ENCODE peak calls at places on chromosome 7, in eight cellular contexts. One of them, this sample, is unnamed.

GRCh38 chr7:107450970-107451369 is 18.9 kb upstream of the GPR22 start:
- DNase-seq in Calu3: no peak
- DNase-seq in stimulated activated CD4-positive, alpha-beta T cell treated with anti-CD3 and anti-CD28 coated beads, Interleukin-1b, Interleukin-23, amount 100 ng/mL, for 24 hours: no peak
- DNase-seq in lung: no peak
- DNase-seq in activated CD4-positive, alpha-beta T cell treated with anti-CD3 and anti-CD28 coated beads, Interleukin-2, amount 50 U/mL, for 4 hours: no peak
- DNase-seq in substantia nigra: no peak
- DNase-seq in heart right ventricle: no peak
- DNase-seq in stimulated activated CD8-positive, alpha-beta memory T cell treated with anti-CD3 and anti-CD28 coated beads, Interleukin-4, amount 100 ng/mL, for 24 hours: no peak
- DNase-seq in this sample: no peak

GRCh38 chr7:85262891-85263290 is 76.0 kb upstream of the SEMA3D start:
- DNase-seq in stimulated activated CD8-positive, alpha-beta memory T cell treated with anti-CD3 and anti-CD28 coated beads, Interleukin-4, amount 100 ng/mL, for 24 hours: no peak
- DNase-seq in stimulated activated CD4-positive, alpha-beta T cell treated with anti-CD3 and anti-CD28 coated beads, Interleukin-1b, Interleukin-23, amount 100 ng/mL, for 24 hours: no peak
- DNase-seq in activated CD4-positive, alpha-beta T cell treated with anti-CD3 and anti-CD28 coated beads, Interleukin-2, amount 50 U/mL, for 4 hours: no peak
- DNase-seq in lung: no peak
- DNase-seq in Calu3: no peak
- DNase-seq in substantia nigra: no peak
- DNase-seq in heart right ventricle: no peak
- DNase-seq in this sample: no peak

GRCh38 chr7:6023974-6024435 is 7.2 kb upstream of the ANKRD61 start:
- DNase-seq in heart right ventricle: no peak
- DNase-seq in substantia nigra: no peak
- DNase-seq in lung: no peak
- DNase-seq in stimulated activated CD8-positive, alpha-beta memory T cell treated with anti-CD3 and anti-CD28 coated beads, Interleukin-4, amount 100 ng/mL, for 24 hours: no peak
- DNase-seq in activated CD4-positive, alpha-beta T cell treated with anti-CD3 and anti-CD28 coated beads, Interleukin-2, amount 50 U/mL, for 4 hours: no peak
- DNase-seq in Calu3: no peak
- DNase-seq in stimulated activated CD4-positive, alpha-beta T cell treated with anti-CD3 and anti-CD28 coated beads, Interleukin-1b, Interleukin-23, amount 100 ng/mL, for 24 hours: no peak
- DNase-seq in this sample: no peak

GRCh38 chr7:39811161-39811614 is 138.9 kb upstream of the CDK13 start:
- DNase-seq in substantia nigra: no peak
- DNase-seq in stimulated activated CD4-positive, alpha-beta T cell treated with anti-CD3 and anti-CD28 coated beads, Interleukin-1b, Interleukin-23, amount 100 ng/mL, for 24 hours: no peak
- DNase-seq in heart right ventricle: peak
- DNase-seq in Calu3: no peak
- DNase-seq in lung: no peak
- DNase-seq in stimulated activated CD8-positive, alpha-beta memory T cell treated with anti-CD3 and anti-CD28 coated beads, Interleukin-4, amount 100 ng/mL, for 24 hours: no peak
- DNase-seq in activated CD4-positive, alpha-beta T cell treated with anti-CD3 and anti-CD28 coated beads, Interleukin-2, amount 50 U/mL, for 4 hours: no peak
- DNase-seq in this sample: no peak

GRCh38 chr7:93883917-93884345 is 6.6 kb downstream of the TFPI2 start:
- DNase-seq in Calu3: no peak
- DNase-seq in substantia nigra: no peak
- DNase-seq in stimulated activated CD4-positive, alpha-beta T cell treated with anti-CD3 and anti-CD28 coated beads, Interleukin-1b, Interleukin-23, amount 100 ng/mL, for 24 hours: no peak
- DNase-seq in stimulated activated CD8-positive, alpha-beta memory T cell treated with anti-CD3 and anti-CD28 coated beads, Interleukin-4, amount 100 ng/mL, for 24 hours: no peak
- DNase-seq in lung: no peak
- DNase-seq in heart right ventricle: no peak
- DNase-seq in activated CD4-positive, alpha-beta T cell treated with anti-CD3 and anti-CD28 coated beads, Interleukin-2, amount 50 U/mL, for 4 hours: no peak
- DNase-seq in this sample: no peak

GRCh38 chr7:41709621-41710020 is 6.7 kb upstream of the INHBA start:
- DNase-seq in heart right ventricle: no peak
- DNase-seq in lung: no peak
- DNase-seq in substantia nigra: no peak
- DNase-seq in stimulated activated CD4-positive, alpha-beta T cell treated with anti-CD3 and anti-CD28 coated beads, Interleukin-1b, Interleukin-23, amount 100 ng/mL, for 24 hours: no peak
- DNase-seq in stimulated activated CD8-positive, alpha-beta memory T cell treated with anti-CD3 and anti-CD28 coated beads, Interleukin-4, amount 100 ng/mL, for 24 hours: no peak
- DNase-seq in activated CD4-positive, alpha-beta T cell treated with anti-CD3 and anti-CD28 coated beads, Interleukin-2, amount 50 U/mL, for 4 hours: no peak
- DNase-seq in Calu3: no peak
- DNase-seq in this sample: no peak

GRCh38 chr7:85851571-85852193 is 664.8 kb upstream of the SEMA3D start:
- DNase-seq in stimulated activated CD8-positive, alpha-beta memory T cell treated with anti-CD3 and anti-CD28 coated beads, Interleukin-4, amount 100 ng/mL, for 24 hours: no peak
- DNase-seq in substantia nigra: no peak
- DNase-seq in activated CD4-positive, alpha-beta T cell treated with anti-CD3 and anti-CD28 coated beads, Interleukin-2, amount 50 U/mL, for 4 hours: no peak
- DNase-seq in heart right ventricle: no peak
- DNase-seq in Calu3: no peak
- DNase-seq in lung: no peak
- DNase-seq in stimulated activated CD4-positive, alpha-beta T cell treated with anti-CD3 and anti-CD28 coated beads, Interleukin-1b, Interleukin-23, amount 100 ng/mL, for 24 hours: no peak
- DNase-seq in this sample: no peak

GRCh38 chr7:102810916-102811315 is 62.1 kb downstream of the FAM185A start:
- DNase-seq in stimulated activated CD4-positive, alpha-beta T cell treated with anti-CD3 and anti-CD28 coated beads, Interleukin-1b, Interleukin-23, amount 100 ng/mL, for 24 hours: no peak
- DNase-seq in stimulated activated CD8-positive, alpha-beta memory T cell treated with anti-CD3 and anti-CD28 coated beads, Interleukin-4, amount 100 ng/mL, for 24 hours: no peak
- DNase-seq in Calu3: no peak
- DNase-seq in substantia nigra: no peak
- DNase-seq in heart right ventricle: no peak
- DNase-seq in activated CD4-positive, alpha-beta T cell treated with anti-CD3 and anti-CD28 coated beads, Interleukin-2, amount 50 U/mL, for 4 hours: no peak
- DNase-seq in lung: no peak
- DNase-seq in this sample: no peak

GRCh38 chr7:2567663-2568238 is 9.0 kb downstream of the IQCE start:
- DNase-seq in activated CD4-positive, alpha-beta T cell treated with anti-CD3 and anti-CD28 coated beads, Interleukin-2, amount 50 U/mL, for 4 hours: no peak
- DNase-seq in substantia nigra: no peak
- DNase-seq in stimulated activated CD8-positive, alpha-beta memory T cell treated with anti-CD3 and anti-CD28 coated beads, Interleukin-4, amount 100 ng/mL, for 24 hours: no peak
- DNase-seq in lung: no peak
- DNase-seq in stimulated activated CD4-positive, alpha-beta T cell treated with anti-CD3 and anti-CD28 coated beads, Interleukin-1b, Interleukin-23, amount 100 ng/mL, for 24 hours: no peak
- DNase-seq in heart right ventricle: peak
- DNase-seq in Calu3: peak
- DNase-seq in this sample: peak

GRCh38 chr7:28956608-28957063 is 1.5 kb downstream of the TRIL start:
- DNase-seq in substantia nigra: peak
- DNase-seq in stimulated activated CD4-positive, alpha-beta T cell treated with anti-CD3 and anti-CD28 coated beads, Interleukin-1b, Interleukin-23, amount 100 ng/mL, for 24 hours: no peak
- DNase-seq in Calu3: peak
- DNase-seq in lung: peak
- DNase-seq in stimulated activated CD8-positive, alpha-beta memory T cell treated with anti-CD3 and anti-CD28 coated beads, Interleukin-4, amount 100 ng/mL, for 24 hours: no peak
- DNase-seq in heart right ventricle: peak
- DNase-seq in activated CD4-positive, alpha-beta T cell treated with anti-CD3 and anti-CD28 coated beads, Interleukin-2, amount 50 U/mL, for 4 hours: no peak
- DNase-seq in this sample: no peak

GRCh38 chr7:96354881-96355280 is 33.0 kb upstream of the SLC25A13 start:
- DNase-seq in lung: no peak
- DNase-seq in stimulated activated CD8-positive, alpha-beta memory T cell treated with anti-CD3 and anti-CD28 coated beads, Interleukin-4, amount 100 ng/mL, for 24 hours: no peak
- DNase-seq in activated CD4-positive, alpha-beta T cell treated with anti-CD3 and anti-CD28 coated beads, Interleukin-2, amount 50 U/mL, for 4 hours: no peak
- DNase-seq in stimulated activated CD4-positive, alpha-beta T cell treated with anti-CD3 and anti-CD28 coated beads, Interleukin-1b, Interleukin-23, amount 100 ng/mL, for 24 hours: no peak
- DNase-seq in heart right ventricle: no peak
- DNase-seq in substantia nigra: no peak
- DNase-seq in Calu3: no peak
- DNase-seq in this sample: no peak

GRCh38 chr7:786472-787255 is 45.6 kb upstream of the SUN1 start:
- DNase-seq in substantia nigra: peak
- DNase-seq in stimulated activated CD8-positive, alpha-beta memory T cell treated with anti-CD3 and anti-CD28 coated beads, Interleukin-4, amount 100 ng/mL, for 24 hours: peak
- DNase-seq in activated CD4-positive, alpha-beta T cell treated with anti-CD3 and anti-CD28 coated beads, Interleukin-2, amount 50 U/mL, for 4 hours: peak
- DNase-seq in lung: peak
- DNase-seq in stimulated activated CD4-positive, alpha-beta T cell treated with anti-CD3 and anti-CD28 coated beads, Interleukin-1b, Interleukin-23, amount 100 ng/mL, for 24 hours: peak
- DNase-seq in heart right ventricle: peak
- DNase-seq in Calu3: peak
- DNase-seq in this sample: no peak

GRCh38 chr7:5422324-5423271 is 1.0 kb downstream of the TNRC18 start:
- DNase-seq in lung: no peak
- DNase-seq in substantia nigra: no peak
- DNase-seq in stimulated activated CD4-positive, alpha-beta T cell treated with anti-CD3 and anti-CD28 coated beads, Interleukin-1b, Interleukin-23, amount 100 ng/mL, for 24 hours: no peak
- DNase-seq in Calu3: peak
- DNase-seq in heart right ventricle: no peak
- DNase-seq in activated CD4-positive, alpha-beta T cell treated with anti-CD3 and anti-CD28 coated beads, Interleukin-2, amount 50 U/mL, for 4 hours: no peak
- DNase-seq in stimulated activated CD8-positive, alpha-beta memory T cell treated with anti-CD3 and anti-CD28 coated beads, Interleukin-4, amount 100 ng/mL, for 24 hours: no peak
- DNase-seq in this sample: no peak

GRCh38 chr7:99210265-99210970 is 2.5 kb upstream of the KPNA7 start:
- DNase-seq in heart right ventricle: no peak
- DNase-seq in Calu3: peak
- DNase-seq in lung: no peak
- DNase-seq in activated CD4-positive, alpha-beta T cell treated with anti-CD3 and anti-CD28 coated beads, Interleukin-2, amount 50 U/mL, for 4 hours: no peak
- DNase-seq in stimulated activated CD4-positive, alpha-beta T cell treated with anti-CD3 and anti-CD28 coated beads, Interleukin-1b, Interleukin-23, amount 100 ng/mL, for 24 hours: no peak
- DNase-seq in stimulated activated CD8-positive, alpha-beta memory T cell treated with anti-CD3 and anti-CD28 coated beads, Interleukin-4, amount 100 ng/mL, for 24 hours: no peak
- DNase-seq in substantia nigra: no peak
- DNase-seq in this sample: no peak

GRCh38 chr7:113099284-113099919 is 12.8 kb upstream of the GPR85 start:
- DNase-seq in activated CD4-positive, alpha-beta T cell treated with anti-CD3 and anti-CD28 coated beads, Interleukin-2, amount 50 U/mL, for 4 hours: no peak
- DNase-seq in substantia nigra: no peak
- DNase-seq in heart right ventricle: no peak
- DNase-seq in stimulated activated CD4-positive, alpha-beta T cell treated with anti-CD3 and anti-CD28 coated beads, Interleukin-1b, Interleukin-23, amount 100 ng/mL, for 24 hours: no peak
- DNase-seq in lung: no peak
- DNase-seq in Calu3: peak
- DNase-seq in stimulated activated CD8-positive, alpha-beta memory T cell treated with anti-CD3 and anti-CD28 coated beads, Interleukin-4, amount 100 ng/mL, for 24 hours: no peak
- DNase-seq in this sample: no peak

GRCh38 chr7:82593780-82594179 is 150.2 kb upstream of the CACNA2D1 start:
- DNase-seq in stimulated activated CD4-positive, alpha-beta T cell treated with anti-CD3 and anti-CD28 coated beads, Interleukin-1b, Interleukin-23, amount 100 ng/mL, for 24 hours: no peak
- DNase-seq in lung: no peak
- DNase-seq in stimulated activated CD8-positive, alpha-beta memory T cell treated with anti-CD3 and anti-CD28 coated beads, Interleukin-4, amount 100 ng/mL, for 24 hours: no peak
- DNase-seq in heart right ventricle: no peak
- DNase-seq in activated CD4-positive, alpha-beta T cell treated with anti-CD3 and anti-CD28 coated beads, Interleukin-2, amount 50 U/mL, for 4 hours: no peak
- DNase-seq in substantia nigra: no peak
- DNase-seq in Calu3: no peak
- DNase-seq in this sample: no peak

GRCh38 chr7:76509931-76510877 is at the start of gene UPK3B:
- DNase-seq in stimulated activated CD4-positive, alpha-beta T cell treated with anti-CD3 and anti-CD28 coated beads, Interleukin-1b, Interleukin-23, amount 100 ng/mL, for 24 hours: no peak
- DNase-seq in heart right ventricle: no peak
- DNase-seq in activated CD4-positive, alpha-beta T cell treated with anti-CD3 and anti-CD28 coated beads, Interleukin-2, amount 50 U/mL, for 4 hours: no peak
- DNase-seq in stimulated activated CD8-positive, alpha-beta memory T cell treated with anti-CD3 and anti-CD28 coated beads, Interleukin-4, amount 100 ng/mL, for 24 hours: no peak
- DNase-seq in lung: peak
- DNase-seq in Calu3: peak
- DNase-seq in substantia nigra: no peak
- DNase-seq in this sample: no peak

GRCh38 chr7:139871276-139871675 is 42.2 kb downstream of the TBXAS1 start:
- DNase-seq in stimulated activated CD4-positive, alpha-beta T cell treated with anti-CD3 and anti-CD28 coated beads, Interleukin-1b, Interleukin-23, amount 100 ng/mL, for 24 hours: no peak
- DNase-seq in substantia nigra: no peak
- DNase-seq in activated CD4-positive, alpha-beta T cell treated with anti-CD3 and anti-CD28 coated beads, Interleukin-2, amount 50 U/mL, for 4 hours: no peak
- DNase-seq in stimulated activated CD8-positive, alpha-beta memory T cell treated with anti-CD3 and anti-CD28 coated beads, Interleukin-4, amount 100 ng/mL, for 24 hours: no peak
- DNase-seq in lung: no peak
- DNase-seq in Calu3: no peak
- DNase-seq in heart right ventricle: no peak
- DNase-seq in this sample: no peak

GRCh38 chr7:39741942-39742623 is 118.7 kb downstream of the RALA start:
- DNase-seq in substantia nigra: peak
- DNase-seq in activated CD4-positive, alpha-beta T cell treated with anti-CD3 and anti-CD28 coated beads, Interleukin-2, amount 50 U/mL, for 4 hours: peak
- DNase-seq in heart right ventricle: no peak
- DNase-seq in stimulated activated CD8-positive, alpha-beta memory T cell treated with anti-CD3 and anti-CD28 coated beads, Interleukin-4, amount 100 ng/mL, for 24 hours: no peak
- DNase-seq in lung: no peak
- DNase-seq in Calu3: peak
- DNase-seq in stimulated activated CD4-positive, alpha-beta T cell treated with anti-CD3 and anti-CD28 coated beads, Interleukin-1b, Interleukin-23, amount 100 ng/mL, for 24 hours: no peak
- DNase-seq in this sample: no peak

GRCh38 chr7:30740417-30741181 is 11.3 kb upstream of the INMT start:
- DNase-seq in substantia nigra: peak
- DNase-seq in lung: peak
- DNase-seq in activated CD4-positive, alpha-beta T cell treated with anti-CD3 and anti-CD28 coated beads, Interleukin-2, amount 50 U/mL, for 4 hours: peak
- DNase-seq in heart right ventricle: peak
- DNase-seq in Calu3: peak
- DNase-seq in stimulated activated CD8-positive, alpha-beta memory T cell treated with anti-CD3 and anti-CD28 coated beads, Interleukin-4, amount 100 ng/mL, for 24 hours: peak
- DNase-seq in stimulated activated CD4-positive, alpha-beta T cell treated with anti-CD3 and anti-CD28 coated beads, Interleukin-1b, Interleukin-23, amount 100 ng/mL, for 24 hours: peak
- DNase-seq in this sample: peak

GRCh38 chr7:127588697-127589482 is 679 bp downstream of the ARF5 start:
- DNase-seq in stimulated activated CD8-positive, alpha-beta memory T cell treated with anti-CD3 and anti-CD28 coated beads, Interleukin-4, amount 100 ng/mL, for 24 hours: no peak
- DNase-seq in Calu3: peak
- DNase-seq in activated CD4-positive, alpha-beta T cell treated with anti-CD3 and anti-CD28 coated beads, Interleukin-2, amount 50 U/mL, for 4 hours: no peak
- DNase-seq in heart right ventricle: peak
- DNase-seq in stimulated activated CD4-positive, alpha-beta T cell treated with anti-CD3 and anti-CD28 coated beads, Interleukin-1b, Interleukin-23, amount 100 ng/mL, for 24 hours: no peak
- DNase-seq in lung: peak
- DNase-seq in substantia nigra: peak
- DNase-seq in this sample: peak

GRCh38 chr7:156156734-156157408 is 344.6 kb upstream of the SHH start:
- DNase-seq in lung: no peak
- DNase-seq in activated CD4-positive, alpha-beta T cell treated with anti-CD3 and anti-CD28 coated beads, Interleukin-2, amount 50 U/mL, for 4 hours: no peak
- DNase-seq in heart right ventricle: no peak
- DNase-seq in Calu3: peak
- DNase-seq in stimulated activated CD8-positive, alpha-beta memory T cell treated with anti-CD3 and anti-CD28 coated beads, Interleukin-4, amount 100 ng/mL, for 24 hours: no peak
- DNase-seq in stimulated activated CD4-positive, alpha-beta T cell treated with anti-CD3 and anti-CD28 coated beads, Interleukin-1b, Interleukin-23, amount 100 ng/mL, for 24 hours: no peak
- DNase-seq in substantia nigra: no peak
- DNase-seq in this sample: peak

GRCh38 chr7:91082854-91083495 is 181.3 kb upstream of the FZD1 start:
- DNase-seq in activated CD4-positive, alpha-beta T cell treated with anti-CD3 and anti-CD28 coated beads, Interleukin-2, amount 50 U/mL, for 4 hours: no peak
- DNase-seq in lung: no peak
- DNase-seq in Calu3: no peak
- DNase-seq in substantia nigra: no peak
- DNase-seq in stimulated activated CD4-positive, alpha-beta T cell treated with anti-CD3 and anti-CD28 coated beads, Interleukin-1b, Interleukin-23, amount 100 ng/mL, for 24 hours: no peak
- DNase-seq in heart right ventricle: no peak
- DNase-seq in stimulated activated CD8-positive, alpha-beta memory T cell treated with anti-CD3 and anti-CD28 coated beads, Interleukin-4, amount 100 ng/mL, for 24 hours: no peak
- DNase-seq in this sample: no peak